ENCODE peak calls at places on chromosomes 3 and 15, in seven cellular contexts. One of them, this sample, is unnamed.

GRCh38 chr3:127786358-127787070 is 35.8 kb downstream of the MGLL start:
- DNase-seq in endodermal cell: no peak
- DNase-seq in cerebellar cortex: peak
- DNase-seq in heart right ventricle: peak
- DNase-seq in CD4-positive, alpha-beta T cell: no peak
- DNase-seq in GM13977: no peak
- DNase-seq in astrocyte of the spinal cord: peak
- DNase-seq in this sample: no peak

GRCh38 chr3:53043738-53044137 is 2.1 kb downstream of the SFMBT1 start:
- DNase-seq in endodermal cell: no peak
- DNase-seq in cerebellar cortex: no peak
- DNase-seq in heart right ventricle: no peak
- DNase-seq in CD4-positive, alpha-beta T cell: no peak
- DNase-seq in GM13977: no peak
- DNase-seq in astrocyte of the spinal cord: no peak
- DNase-seq in this sample: no peak

GRCh38 chr3:12107071-12107713 is 51.5 kb downstream of the TIMP4 start:
- DNase-seq in endodermal cell: no peak
- DNase-seq in cerebellar cortex: peak
- DNase-seq in heart right ventricle: no peak
- DNase-seq in CD4-positive, alpha-beta T cell: no peak
- DNase-seq in GM13977: no peak
- DNase-seq in astrocyte of the spinal cord: no peak
- DNase-seq in this sample: no peak

GRCh38 chr3:62956411-62956810 is 81.2 kb upstream of the CADPS start:
- DNase-seq in endodermal cell: no peak
- DNase-seq in cerebellar cortex: no peak
- DNase-seq in heart right ventricle: no peak
- DNase-seq in CD4-positive, alpha-beta T cell: no peak
- DNase-seq in GM13977: no peak
- DNase-seq in astrocyte of the spinal cord: no peak
- DNase-seq in this sample: no peak

GRCh38 chr3:133831966-133832801 is 26.6 kb downstream of the SRPRB start:
- DNase-seq in endodermal cell: peak
- DNase-seq in cerebellar cortex: no peak
- DNase-seq in heart right ventricle: no peak
- DNase-seq in CD4-positive, alpha-beta T cell: no peak
- DNase-seq in GM13977: no peak
- DNase-seq in astrocyte of the spinal cord: no peak
- DNase-seq in this sample: no peak

GRCh38 chr3:128112406-128112968 is 11.1 kb downstream of the RUVBL1 start:
- DNase-seq in endodermal cell: no peak
- DNase-seq in cerebellar cortex: no peak
- DNase-seq in heart right ventricle: no peak
- DNase-seq in CD4-positive, alpha-beta T cell: no peak
- DNase-seq in GM13977: no peak
- DNase-seq in astrocyte of the spinal cord: peak
- DNase-seq in this sample: peak

GRCh38 chr3:171458056-171458856 is 1.9 kb downstream of the TNIK start:
- DNase-seq in endodermal cell: peak
- DNase-seq in cerebellar cortex: peak
- DNase-seq in heart right ventricle: no peak
- DNase-seq in CD4-positive, alpha-beta T cell: peak
- DNase-seq in GM13977: no peak
- DNase-seq in astrocyte of the spinal cord: no peak
- DNase-seq in this sample: no peak

GRCh38 chr3:107641572-107642307 is 119.0 kb downstream of the BBX start:
- DNase-seq in endodermal cell: no peak
- DNase-seq in cerebellar cortex: no peak
- DNase-seq in heart right ventricle: no peak
- DNase-seq in CD4-positive, alpha-beta T cell: no peak
- DNase-seq in GM13977: no peak
- DNase-seq in astrocyte of the spinal cord: no peak
- DNase-seq in this sample: no peak

GRCh38 chr3:66472313-66473134 is 28.3 kb downstream of the LRIG1 start:
- DNase-seq in endodermal cell: no peak
- DNase-seq in cerebellar cortex: no peak
- DNase-seq in heart right ventricle: no peak
- DNase-seq in CD4-positive, alpha-beta T cell: no peak
- DNase-seq in GM13977: peak
- DNase-seq in astrocyte of the spinal cord: peak
- DNase-seq in this sample: peak

GRCh38 chr3:172259726-172260248 is 188.5 kb downstream of the GHSR start:
- DNase-seq in endodermal cell: no peak
- DNase-seq in cerebellar cortex: no peak
- DNase-seq in heart right ventricle: no peak
- DNase-seq in CD4-positive, alpha-beta T cell: no peak
- DNase-seq in GM13977: no peak
- DNase-seq in astrocyte of the spinal cord: no peak
- DNase-seq in this sample: no peak

GRCh38 chr3:119657887-119658702 is 2.3 kb downstream of the POPDC2 start:
- DNase-seq in endodermal cell: no peak
- DNase-seq in cerebellar cortex: no peak
- DNase-seq in heart right ventricle: no peak
- DNase-seq in CD4-positive, alpha-beta T cell: no peak
- DNase-seq in GM13977: no peak
- DNase-seq in astrocyte of the spinal cord: no peak
- DNase-seq in this sample: no peak

GRCh38 chr15:42118650-42119531 is 24.5 kb upstream of the PLA2G4D start:
- DNase-seq in endodermal cell: no peak
- DNase-seq in cerebellar cortex: no peak
- DNase-seq in heart right ventricle: no peak
- DNase-seq in CD4-positive, alpha-beta T cell: no peak
- DNase-seq in GM13977: no peak
- DNase-seq in astrocyte of the spinal cord: no peak
- DNase-seq in this sample: no peak

GRCh38 chr3:9398715-9399708 is 1.6 kb downstream of the SETD5 start:
- DNase-seq in endodermal cell: peak
- DNase-seq in cerebellar cortex: no peak
- DNase-seq in heart right ventricle: no peak
- DNase-seq in CD4-positive, alpha-beta T cell: no peak
- DNase-seq in GM13977: peak
- DNase-seq in astrocyte of the spinal cord: peak
- DNase-seq in this sample: no peak

GRCh38 chr15:23483821-23484299 is 36.8 kb upstream of the GOLGA6L2 start:
- DNase-seq in endodermal cell: no peak
- DNase-seq in cerebellar cortex: no peak
- DNase-seq in heart right ventricle: no peak
- DNase-seq in CD4-positive, alpha-beta T cell: no peak
- DNase-seq in GM13977: no peak
- DNase-seq in astrocyte of the spinal cord: no peak
- DNase-seq in this sample: no peak

GRCh38 chr3:53324011-53324544 is 23.3 kb downstream of the DCP1A start:
- DNase-seq in endodermal cell: no peak
- DNase-seq in cerebellar cortex: peak
- DNase-seq in heart right ventricle: peak
- DNase-seq in CD4-positive, alpha-beta T cell: no peak
- DNase-seq in GM13977: no peak
- DNase-seq in astrocyte of the spinal cord: no peak
- DNase-seq in this sample: no peak

GRCh38 chr3:195065142-195065863 is 205.7 kb downstream of the XXYLT1 start:
- DNase-seq in endodermal cell: no peak
- DNase-seq in cerebellar cortex: no peak
- DNase-seq in heart right ventricle: peak
- DNase-seq in CD4-positive, alpha-beta T cell: no peak
- DNase-seq in GM13977: no peak
- DNase-seq in astrocyte of the spinal cord: no peak
- DNase-seq in this sample: no peak

GRCh38 chr3:136624381-136624780 is 127.8 kb downstream of the STAG1 start:
- DNase-seq in endodermal cell: no peak
- DNase-seq in cerebellar cortex: no peak
- DNase-seq in heart right ventricle: no peak
- DNase-seq in CD4-positive, alpha-beta T cell: no peak
- DNase-seq in GM13977: no peak
- DNase-seq in astrocyte of the spinal cord: no peak
- DNase-seq in this sample: no peak

This sample was measured in GM12878.